ENCODE peak calls at places on chromosome 17, in seven cellular contexts. V, Z, K, D, W, T and Y are unnamed samples.

GRCh38 chr17:73196500-73196899 is 3.6 kb downstream of the COG1 start:
- DNase-seq in V (peak; percentile 57), Z (no peak), K (no peak), D (peak; percentile 17), W (no peak), T (peak; percentile 25), Y (no peak)

GRCh38 chr17:56231693-56232092 is 78.4 kb downstream of the ANKFN1 start:
- DNase-seq in V (no peak), Z (no peak), K (peak; percentile 16), D (no peak), W (no peak), T (no peak), Y (no peak)

GRCh38 chr17:8332688-8333087 is 7.0 kb upstream of the ODF4 start:
- DNase-seq in V (peak; percentile 55), Z (no peak), K (no peak), D (no peak), W (no peak), T (no peak), Y (no peak)

GRCh38 chr17:29111816-29112499 is 68.2 kb downstream of the MYO18A start:
- DNase-seq in V (peak; percentile 72), Z (peak; percentile 43), K (peak; percentile 56), D (peak; percentile 69), W (peak; percentile 35), T (peak; percentile 49), Y (no peak)

GRCh38 chr17:28698253-28698941 is 13.3 kb downstream of the PROCA1 start:
- DNase-seq in V (no peak), Z (no peak), K (peak; percentile 37), D (no peak), W (no peak), T (no peak), Y (no peak)

GRCh38 chr17:56131431-56131830 is 21.8 kb upstream of the ANKFN1 start:
- DNase-seq in V (no peak), Z (no peak), K (peak; percentile 62), D (peak; percentile 28), W (no peak), T (peak; percentile 46), Y (no peak)

GRCh38 chr17:42266918-42267766 is 9.0 kb downstream of the STAT5B start:
- DNase-seq in V (no peak), Z (no peak), K (peak; percentile 95), D (peak; percentile 68), W (no peak), T (peak; percentile 87), Y (peak; percentile 46)

GRCh38 chr17:13736915-13737314 is 135.2 kb upstream of the HS3ST3A1 start:
- DNase-seq in V (no peak), Z (no peak), K (peak; percentile 88), D (peak; percentile 71), W (no peak), T (peak; percentile 88), Y (no peak)

GRCh38 chr17:74380086-74380958 is 13.0 kb downstream of the GPR142 start:
- DNase-seq in V (no peak), Z (no peak), K (no peak), D (no peak), W (no peak), T (no peak), Y (no peak)

GRCh38 chr17:43853546-43853945 is 6.6 kb downstream of the CD300LG start:
- DNase-seq in V (no peak), Z (no peak), K (no peak), D (no peak), W (no peak), T (no peak), Y (no peak)

GRCh38 chr17:81955058-81955681 is 5.8 kb downstream of the NOTUM start:
- DNase-seq in V (no peak), Z (no peak), K (no peak), D (no peak), W (no peak), T (no peak), Y (no peak)

GRCh38 chr17:28399808-28400207 is 6.2 kb downstream of the SLC46A1 start:
- DNase-seq in V (no peak), Z (no peak), K (no peak), D (no peak), W (no peak), T (no peak), Y (no peak)

GRCh38 chr17:39781028-39781800 is 43.5 kb downstream of the GRB7 start:
- DNase-seq in V (no peak), Z (no peak), K (no peak), D (peak; percentile 12), W (peak; percentile 50), T (no peak), Y (no peak)

GRCh38 chr17:39782481-39782880 is 44.7 kb downstream of the GRB7 start:
- DNase-seq in V (no peak), Z (no peak), K (no peak), D (peak; percentile 89), W (no peak), T (peak; percentile 64), Y (no peak)

GRCh38 chr17:39782980-39783379 is 45.2 kb downstream of the GRB7 start:
- DNase-seq in V (no peak), Z (no peak), K (no peak), D (no peak), W (no peak), T (no peak), Y (no peak)

GRCh38 chr17:39777534-39778365 is 40.0 kb downstream of the GRB7 start:
- DNase-seq in V (no peak), Z (no peak), K (no peak), D (no peak), W (peak; percentile 60), T (no peak), Y (no peak)

GRCh38 chr17:39781814-39782213 is 44.1 kb downstream of the GRB7 start:
- DNase-seq in V (no peak), Z (no peak), K (no peak), D (no peak), W (no peak), T (no peak), Y (no peak)
- TF ChIP-seq CTCF in V (no peak), Z (no peak), K (no peak), D (no peak), W (no peak), T (no peak), Y (no peak)

GRCh38 chr17:76487451-76488192 is 13.6 kb downstream of the RHBDF2 start:
- DNase-seq in V (no peak), Z (no peak), K (no peak), D (no peak), W (no peak), T (no peak), Y (no peak)
- H3K4me3 ChIP-seq in V (no peak overlapping the region), Z (no peak overlapping the region), K (no peak overlapping the region), D (no peak overlapping the region), W (no peak overlapping the region), T (no peak overlapping the region), Y (no peak overlapping the region)

DNA sequence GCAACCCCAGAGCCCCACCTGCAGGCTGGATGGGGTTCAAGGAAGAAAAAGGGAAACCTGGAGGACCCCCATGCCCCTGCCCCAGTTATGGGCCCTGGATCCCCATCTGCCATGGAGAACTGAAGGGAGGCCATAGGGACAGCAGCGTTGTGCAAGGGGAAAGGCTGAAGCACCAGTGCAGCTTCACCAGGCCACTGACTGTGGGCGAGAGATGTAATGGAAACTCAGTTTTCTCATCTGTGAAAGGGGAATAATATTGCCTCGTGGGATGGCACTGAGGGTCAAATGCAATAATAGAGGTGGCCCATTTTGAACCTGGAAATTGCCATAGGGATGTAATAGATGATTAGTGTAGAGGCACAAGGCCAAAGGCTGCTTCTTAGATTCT is 9.9 kb upstream of the TSPOAP1 start:
- DNase-seq in V (no peak), Z (no peak), K (no peak), D (no peak), W (peak; percentile 32), T (no peak), Y (no peak)
- TF ChIP-seq CTCF in V (no peak), Z (no peak), K (no peak), D (no peak), W (peak; percentile 44), T (no peak), Y (no peak)

DNA sequence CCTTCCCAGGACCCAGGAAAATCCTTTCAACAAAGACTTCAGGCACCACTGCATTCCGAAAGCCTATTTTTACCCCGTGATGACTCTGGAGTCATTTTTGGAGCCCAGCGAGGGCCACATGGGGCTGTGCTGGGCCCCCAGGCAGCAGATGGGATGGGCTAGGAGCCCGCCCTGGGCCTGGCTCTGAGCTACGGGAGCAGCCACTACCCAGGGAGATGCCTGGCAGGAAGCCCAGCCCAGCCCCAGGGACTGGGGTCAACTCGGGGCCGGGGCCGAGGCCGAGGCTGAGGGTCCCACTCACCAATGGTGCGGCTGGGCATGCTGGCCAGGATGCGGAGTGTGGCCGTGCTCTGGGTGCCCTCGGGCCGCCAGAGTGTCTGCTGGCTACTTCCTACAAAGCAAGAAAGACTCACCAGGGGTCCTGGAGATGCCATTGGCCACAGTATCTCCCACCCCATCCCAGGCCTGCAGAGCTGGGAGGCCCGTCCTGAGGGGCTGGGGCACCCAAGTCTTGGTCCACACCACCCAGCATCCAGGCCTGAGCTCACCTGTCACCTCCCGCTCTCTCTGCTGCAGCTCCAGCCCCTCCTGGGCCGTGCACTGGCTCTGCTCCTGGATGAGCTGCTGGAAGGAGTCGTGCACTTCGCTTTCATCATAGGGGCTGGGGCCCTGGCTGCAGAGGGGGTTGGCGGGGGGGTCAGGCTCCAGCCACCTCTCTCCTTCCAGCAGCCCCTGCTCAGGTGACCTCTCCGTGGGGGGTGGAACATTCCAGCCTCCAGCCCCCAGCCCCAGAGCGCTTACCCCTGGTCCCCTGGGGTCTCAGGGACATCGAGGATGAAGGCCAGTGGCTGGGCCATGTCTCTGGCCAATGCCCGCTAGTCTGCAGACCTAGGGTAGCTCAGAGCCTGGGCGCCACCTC is 2.3 kb downstream of the TMC6 start:
- DNase-seq in V (no peak), Z (no peak), K (no peak), D (no peak), W (no peak), T (no peak), Y (no peak)
- H3K4me3 ChIP-seq in V (no peak overlapping the region), Z (peak overlapping the region; percentile 10), K (no peak overlapping the region), D (no peak overlapping the region), W (peak overlapping the region; percentile 96), T (no peak overlapping the region), Y (no peak overlapping the region)

GRCh38 chr17:14737984-14738651 is 437.2 kb downstream of the HS3ST3B1 start:
- DNase-seq in V (no peak), Z (peak; percentile 19), K (peak; percentile 100), D (peak; percentile 93), W (no peak), T (peak; percentile 82), Y (peak; percentile 71)
- TF ChIP-seq CTCF in V (no peak), Z (no peak), K (peak; percentile 66), D (peak; percentile 54), W (no peak), T (no peak), Y (peak; percentile 35)